ENCODE peak calls at places on chromosomes 1 and 21, in six cellular contexts. One of them, this sample, is unnamed.

GRCh38 chr1:41574842-41575241 is 90.4 kb upstream of the EDN2 start:
- DNase-seq in heart left ventricle: no peak
- DNase-seq in dorsolateral prefrontal cortex: no peak
- DNase-seq in endothelial cell: no peak
- DNase-seq in CD8-positive, alpha-beta T cell: no peak
- DNase-seq in foreskin fibroblast: no peak
- DNase-seq in this sample: no peak

GRCh38 chr1:51303315-51303714 is 27.0 kb downstream of the TTC39A start:
- DNase-seq in heart left ventricle: no peak
- DNase-seq in dorsolateral prefrontal cortex: no peak
- DNase-seq in endothelial cell: no peak
- DNase-seq in CD8-positive, alpha-beta T cell: no peak
- DNase-seq in foreskin fibroblast: no peak
- DNase-seq in this sample: no peak

GRCh38 chr1:5286244-5286643 is 631.8 kb downstream of the AJAP1 start:
- DNase-seq in heart left ventricle: no peak
- DNase-seq in dorsolateral prefrontal cortex: no peak
- DNase-seq in endothelial cell: no peak
- DNase-seq in CD8-positive, alpha-beta T cell: peak
- DNase-seq in foreskin fibroblast: no peak
- DNase-seq in this sample: no peak

GRCh38 chr21:27700974-27701614 is 734.2 kb upstream of the ADAMTS5 start:
- DNase-seq in heart left ventricle: peak
- DNase-seq in dorsolateral prefrontal cortex: peak
- DNase-seq in endothelial cell: peak
- DNase-seq in CD8-positive, alpha-beta T cell: peak
- DNase-seq in foreskin fibroblast: peak
- DNase-seq in this sample: peak

GRCh38 chr1:230698130-230698529 is 15.8 kb downstream of the AGT start:
- DNase-seq in heart left ventricle: no peak
- DNase-seq in dorsolateral prefrontal cortex: no peak
- DNase-seq in endothelial cell: no peak
- DNase-seq in CD8-positive, alpha-beta T cell: no peak
- DNase-seq in foreskin fibroblast: no peak
- DNase-seq in this sample: no peak

GRCh38 chr1:220894924-220895256 is 15.6 kb downstream of the HLX start:
- DNase-seq in heart left ventricle: no peak
- DNase-seq in dorsolateral prefrontal cortex: no peak
- DNase-seq in endothelial cell: no peak
- DNase-seq in CD8-positive, alpha-beta T cell: no peak
- DNase-seq in foreskin fibroblast: no peak
- DNase-seq in this sample: no peak

GRCh38 chr1:164613176-164613575 is 54.2 kb downstream of the PBX1 start:
- DNase-seq in heart left ventricle: no peak
- DNase-seq in dorsolateral prefrontal cortex: no peak
- DNase-seq in endothelial cell: no peak
- DNase-seq in CD8-positive, alpha-beta T cell: no peak
- DNase-seq in foreskin fibroblast: peak
- DNase-seq in this sample: peak

GRCh38 chr1:228332797-228333738 is 73.6 kb downstream of the TRIM11 start:
- DNase-seq in heart left ventricle: no peak
- DNase-seq in dorsolateral prefrontal cortex: peak
- DNase-seq in endothelial cell: no peak
- DNase-seq in CD8-positive, alpha-beta T cell: no peak
- DNase-seq in foreskin fibroblast: no peak
- DNase-seq in this sample: no peak

GRCh38 chr21:38806153-38806941 is 618 bp downstream of the ETS2 start:
- DNase-seq in heart left ventricle: peak
- DNase-seq in dorsolateral prefrontal cortex: no peak
- DNase-seq in endothelial cell: peak
- DNase-seq in CD8-positive, alpha-beta T cell: peak
- DNase-seq in foreskin fibroblast: peak
- DNase-seq in this sample: no peak

GRCh38 chr1:36304970-36305914 is 926 bp upstream of the SH3D21 start:
- DNase-seq in heart left ventricle: no peak
- DNase-seq in dorsolateral prefrontal cortex: no peak
- DNase-seq in endothelial cell: no peak
- DNase-seq in CD8-positive, alpha-beta T cell: no peak
- DNase-seq in foreskin fibroblast: peak
- DNase-seq in this sample: no peak

GRCh38 chr1:166915941-166916340 is 39.9 kb upstream of the TADA1 start:
- DNase-seq in heart left ventricle: no peak
- DNase-seq in dorsolateral prefrontal cortex: no peak
- DNase-seq in endothelial cell: no peak
- DNase-seq in CD8-positive, alpha-beta T cell: no peak
- DNase-seq in foreskin fibroblast: no peak
- DNase-seq in this sample: no peak

GRCh38 chr1:178688244-178688643 is 36.8 kb upstream of the RALGPS2 start:
- DNase-seq in heart left ventricle: peak
- DNase-seq in dorsolateral prefrontal cortex: no peak
- DNase-seq in endothelial cell: no peak
- DNase-seq in CD8-positive, alpha-beta T cell: no peak
- DNase-seq in foreskin fibroblast: peak
- DNase-seq in this sample: no peak

GRCh38 chr1:32765561-32766327 is 51.4 kb downstream of the YARS1 start:
- DNase-seq in heart left ventricle: no peak
- DNase-seq in dorsolateral prefrontal cortex: no peak
- DNase-seq in endothelial cell: no peak
- DNase-seq in CD8-positive, alpha-beta T cell: no peak
- DNase-seq in foreskin fibroblast: no peak
- DNase-seq in this sample: no peak

GRCh38 chr1:165837838-165838364 is 10.5 kb downstream of the UCK2 start:
- DNase-seq in heart left ventricle: no peak
- DNase-seq in dorsolateral prefrontal cortex: no peak
- DNase-seq in endothelial cell: no peak
- DNase-seq in CD8-positive, alpha-beta T cell: no peak
- DNase-seq in foreskin fibroblast: no peak
- DNase-seq in this sample: no peak

GRCh38 chr1:210464519-210465039 is 135.9 kb downstream of the HHAT start:
- DNase-seq in heart left ventricle: no peak
- DNase-seq in dorsolateral prefrontal cortex: no peak
- DNase-seq in endothelial cell: no peak
- DNase-seq in CD8-positive, alpha-beta T cell: no peak
- DNase-seq in foreskin fibroblast: peak
- DNase-seq in this sample: peak

GRCh38 chr1:55673416-55673815 is 458.3 kb upstream of the USP24 start:
- DNase-seq in heart left ventricle: no peak
- DNase-seq in dorsolateral prefrontal cortex: no peak
- DNase-seq in endothelial cell: no peak
- DNase-seq in CD8-positive, alpha-beta T cell: no peak
- DNase-seq in foreskin fibroblast: no peak
- DNase-seq in this sample: no peak

GRCh38 chr21:34522284-34522683 is 10.3 kb upstream of the KCNE1 start:
- DNase-seq in heart left ventricle: no peak
- DNase-seq in dorsolateral prefrontal cortex: no peak
- DNase-seq in endothelial cell: no peak
- DNase-seq in CD8-positive, alpha-beta T cell: no peak
- DNase-seq in foreskin fibroblast: no peak
- DNase-seq in this sample: no peak

GRCh38 chr1:86703696-86704455 is 500 bp upstream of the SH3GLB1 start:
- DNase-seq in heart left ventricle: no peak
- DNase-seq in dorsolateral prefrontal cortex: no peak
- DNase-seq in endothelial cell: no peak
- DNase-seq in CD8-positive, alpha-beta T cell: no peak
- DNase-seq in foreskin fibroblast: no peak
- DNase-seq in this sample: no peak

GRCh38 chr1:46862348-46862747 is 63.5 kb downstream of the CYP4B1 start:
- DNase-seq in heart left ventricle: no peak
- DNase-seq in dorsolateral prefrontal cortex: no peak
- DNase-seq in endothelial cell: no peak
- DNase-seq in CD8-positive, alpha-beta T cell: no peak
- DNase-seq in foreskin fibroblast: no peak
- DNase-seq in this sample: no peak

GRCh38 chr1:39195166-39196111 is 9.1 kb upstream of the MACF1 start:
- DNase-seq in heart left ventricle: no peak
- DNase-seq in dorsolateral prefrontal cortex: no peak
- DNase-seq in endothelial cell: no peak
- DNase-seq in CD8-positive, alpha-beta T cell: no peak
- DNase-seq in foreskin fibroblast: peak
- DNase-seq in this sample: no peak

GRCh38 chr1:23442751-23443150 is 18.2 kb upstream of the TCEA3 start:
- DNase-seq in heart left ventricle: no peak
- DNase-seq in dorsolateral prefrontal cortex: no peak
- DNase-seq in endothelial cell: no peak
- DNase-seq in CD8-positive, alpha-beta T cell: no peak
- DNase-seq in foreskin fibroblast: no peak
- DNase-seq in this sample: no peak

GRCh38 chr1:39081266-39082139 is 55.4 kb downstream of the NDUFS5 start:
- DNase-seq in heart left ventricle: no peak
- DNase-seq in dorsolateral prefrontal cortex: no peak
- DNase-seq in endothelial cell: peak
- DNase-seq in CD8-positive, alpha-beta T cell: no peak
- DNase-seq in foreskin fibroblast: peak
- DNase-seq in this sample: peak

GRCh38 chr1:14716474-14716873 is 118.0 kb downstream of the KAZN start:
- DNase-seq in heart left ventricle: no peak
- DNase-seq in dorsolateral prefrontal cortex: no peak
- DNase-seq in endothelial cell: no peak
- DNase-seq in CD8-positive, alpha-beta T cell: no peak
- DNase-seq in foreskin fibroblast: no peak
- DNase-seq in this sample: no peak

GRCh38 chr1:25848531-25848930 is 10.7 kb downstream of the AUNIP start:
- DNase-seq in heart left ventricle: no peak
- DNase-seq in dorsolateral prefrontal cortex: no peak
- DNase-seq in endothelial cell: no peak
- DNase-seq in CD8-positive, alpha-beta T cell: no peak
- DNase-seq in foreskin fibroblast: peak
- DNase-seq in this sample: no peak

GRCh38 chr1:186615332-186615731 is 64.9 kb downstream of the PTGS2 start:
- DNase-seq in heart left ventricle: no peak
- DNase-seq in dorsolateral prefrontal cortex: no peak
- DNase-seq in endothelial cell: no peak
- DNase-seq in CD8-positive, alpha-beta T cell: no peak
- DNase-seq in foreskin fibroblast: no peak
- DNase-seq in this sample: no peak

GRCh38 chr1:81119319-81119718 is 681.4 kb upstream of the ADGRL2 start:
- DNase-seq in heart left ventricle: no peak
- DNase-seq in dorsolateral prefrontal cortex: no peak
- DNase-seq in endothelial cell: no peak
- DNase-seq in CD8-positive, alpha-beta T cell: no peak
- DNase-seq in foreskin fibroblast: no peak
- DNase-seq in this sample: no peak

GRCh38 chr1:224168859-224169380 is 14.1 kb upstream of the DEGS1 start:
- DNase-seq in heart left ventricle: peak
- DNase-seq in dorsolateral prefrontal cortex: no peak
- DNase-seq in endothelial cell: no peak
- DNase-seq in CD8-positive, alpha-beta T cell: no peak
- DNase-seq in foreskin fibroblast: peak
- DNase-seq in this sample: peak

DNA sequence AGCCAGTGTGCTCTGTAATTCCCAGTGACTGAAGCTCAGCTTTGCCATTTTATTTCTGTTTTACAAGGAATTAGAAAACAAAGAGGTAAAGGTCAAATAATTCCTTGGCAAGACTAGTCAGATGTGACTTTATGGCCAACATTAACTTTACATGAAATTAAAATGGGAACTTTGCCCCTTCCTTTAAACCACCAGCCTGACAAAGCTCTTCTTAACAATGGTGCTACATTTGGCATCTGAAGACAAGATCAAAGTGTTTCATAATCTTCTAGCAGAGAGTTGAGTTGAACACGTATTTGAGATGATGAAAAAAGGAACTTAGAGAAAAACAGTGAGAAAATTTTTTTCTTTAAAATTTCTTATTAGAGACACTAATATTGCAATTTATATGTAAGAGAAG is 193.8 kb downstream of the AK5 start:
- DNase-seq in heart left ventricle: no peak
- DNase-seq in dorsolateral prefrontal cortex: no peak
- DNase-seq in endothelial cell: no peak
- DNase-seq in CD8-positive, alpha-beta T cell: no peak
- DNase-seq in foreskin fibroblast: no peak
- DNase-seq in this sample: no peak
- TF ChIP-seq CTCF in heart left ventricle: no peak
- TF ChIP-seq CTCF in dorsolateral prefrontal cortex: no peak
- TF ChIP-seq CTCF in endothelial cell: no peak
- TF ChIP-seq CTCF in CD8-positive, alpha-beta T cell: no peak
- TF ChIP-seq CTCF in foreskin fibroblast: no peak
- TF ChIP-seq CTCF in this sample: no peak

GRCh38 chr1:182050481-182051438 is 10.8 kb downstream of the ZNF648 start:
- DNase-seq in heart left ventricle: no peak
- DNase-seq in dorsolateral prefrontal cortex: no peak
- DNase-seq in endothelial cell: no peak
- DNase-seq in CD8-positive, alpha-beta T cell: no peak
- DNase-seq in foreskin fibroblast: no peak
- DNase-seq in this sample: no peak

GRCh38 chr1:182059936-182060335 is 1.6 kb downstream of the ZNF648 start:
- DNase-seq in heart left ventricle: no peak
- DNase-seq in dorsolateral prefrontal cortex: peak
- DNase-seq in endothelial cell: no peak
- DNase-seq in CD8-positive, alpha-beta T cell: no peak
- DNase-seq in foreskin fibroblast: no peak
- DNase-seq in this sample: no peak

GRCh38 chr1:182051938-182052337 is 9.6 kb downstream of the ZNF648 start:
- DNase-seq in heart left ventricle: no peak
- DNase-seq in dorsolateral prefrontal cortex: no peak
- DNase-seq in endothelial cell: no peak
- DNase-seq in CD8-positive, alpha-beta T cell: no peak
- DNase-seq in foreskin fibroblast: peak
- DNase-seq in this sample: no peak

GRCh38 chr1:182056596-182057366 is 4.7 kb downstream of the ZNF648 start:
- DNase-seq in heart left ventricle: no peak
- DNase-seq in dorsolateral prefrontal cortex: no peak
- DNase-seq in endothelial cell: no peak
- DNase-seq in CD8-positive, alpha-beta T cell: no peak
- DNase-seq in foreskin fibroblast: no peak
- DNase-seq in this sample: no peak

GRCh38 chr1:182054698-182055326 is 6.7 kb downstream of the ZNF648 start:
- DNase-seq in heart left ventricle: no peak
- DNase-seq in dorsolateral prefrontal cortex: no peak
- DNase-seq in endothelial cell: peak
- DNase-seq in CD8-positive, alpha-beta T cell: peak
- DNase-seq in foreskin fibroblast: peak
- DNase-seq in this sample: peak
- TF ChIP-seq CTCF in heart left ventricle: peak
- TF ChIP-seq CTCF in dorsolateral prefrontal cortex: peak
- TF ChIP-seq CTCF in endothelial cell: no peak
- TF ChIP-seq CTCF in CD8-positive, alpha-beta T cell: peak
- TF ChIP-seq CTCF in foreskin fibroblast: peak
- TF ChIP-seq CTCF in this sample: peak

DNA sequence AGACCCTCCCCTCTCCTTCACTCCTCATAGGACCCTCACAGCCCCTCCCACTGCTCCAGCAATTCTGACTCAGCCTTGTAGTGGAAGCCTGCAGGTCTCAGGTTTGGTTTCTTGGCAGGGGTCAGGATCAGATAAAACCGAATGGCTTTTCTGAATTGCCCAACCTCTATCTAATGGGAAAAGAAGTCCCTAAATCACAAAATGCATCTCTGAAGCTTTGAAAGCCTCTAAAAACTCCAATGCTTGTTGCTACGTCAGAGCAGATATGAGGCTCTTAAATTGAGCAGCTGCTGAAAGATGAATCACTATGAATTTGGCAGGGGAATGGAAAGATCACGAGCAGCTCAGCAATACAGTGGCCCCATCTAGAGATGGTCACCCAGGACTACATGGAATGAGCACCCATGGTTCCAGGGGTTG is 74.5 kb downstream of the NID1 start:
- DNase-seq in heart left ventricle: no peak
- DNase-seq in dorsolateral prefrontal cortex: no peak
- DNase-seq in endothelial cell: no peak
- DNase-seq in CD8-positive, alpha-beta T cell: no peak
- DNase-seq in foreskin fibroblast: no peak
- DNase-seq in this sample: no peak
- TF ChIP-seq CTCF in heart left ventricle: no peak
- TF ChIP-seq CTCF in dorsolateral prefrontal cortex: no peak
- TF ChIP-seq CTCF in endothelial cell: no peak
- TF ChIP-seq CTCF in CD8-positive, alpha-beta T cell: no peak
- TF ChIP-seq CTCF in foreskin fibroblast: no peak
- TF ChIP-seq CTCF in this sample: no peak

GRCh38 chr1:171292799-171293198 is 21.2 kb upstream of the FMO4 start:
- DNase-seq in heart left ventricle: no peak
- DNase-seq in dorsolateral prefrontal cortex: no peak
- DNase-seq in endothelial cell: no peak
- DNase-seq in CD8-positive, alpha-beta T cell: no peak
- DNase-seq in foreskin fibroblast: peak
- DNase-seq in this sample: no peak
- TF ChIP-seq CTCF in heart left ventricle: no peak
- TF ChIP-seq CTCF in dorsolateral prefrontal cortex: no peak
- TF ChIP-seq CTCF in endothelial cell: no peak
- TF ChIP-seq CTCF in CD8-positive, alpha-beta T cell: no peak
- TF ChIP-seq CTCF in foreskin fibroblast: no peak
- TF ChIP-seq CTCF in this sample: no peak